ENCODE peak calls at places on chromosomes 16 and 17, in nine cellular contexts. S is Peyer's patch, T is AG04450, L is mucosa of descending colon, N is heart right ventricle, R is psoas muscle, I is stomach, W is body of pancreas, H is uterus. K is an unnamed sample.

GRCh38 chr17:51397361-51398127 is 137.2 kb downstream of the UTP18 start:
- DNase-seq in W (no peak), T (no peak), I (no peak), H (no peak), L (no peak), S (no peak), N (no peak), R (no peak), K (peak)

GRCh38 chr17:54919456-54919855 is 18.8 kb downstream of the TOM1L1 start:
- DNase-seq in T (no peak), R (no peak), S (no peak), I (no peak), N (no peak), W (no peak), L (no peak), H (no peak), K (no peak)

GRCh38 chr17:63635787-63636186 is 13.6 kb downstream of the MAP3K3 start:
- DNase-seq in S (no peak), N (no peak), W (no peak), L (no peak), H (no peak), I (no peak), T (no peak), R (no peak), K (no peak)

GRCh38 chr17:63173903-63174302 is 207.9 kb downstream of the TANC2 start:
- DNase-seq in T (no peak), W (no peak), N (no peak), I (no peak), S (no peak), R (no peak), L (no peak), H (no peak), K (no peak)

GRCh38 chr17:550776-551175 is 163.9 kb downstream of the VPS53 start:
- DNase-seq in L (no peak), H (no peak), R (no peak), T (no peak), I (no peak), W (no peak), S (no peak), N (no peak), K (peak)

GRCh38 chr17:75060434-75061054 is 13.5 kb downstream of the KCTD2 start:
- DNase-seq in N (no peak), H (no peak), L (no peak), I (no peak), R (peak), W (no peak), T (no peak), S (no peak), K (no peak)

GRCh38 chr17:75559958-75560533 is 27.6 kb upstream of the MYO15B start:
- DNase-seq in N (no peak), R (no peak), L (no peak), S (no peak), T (no peak), W (no peak), H (no peak), I (no peak), K (no peak)

GRCh38 chr17:78676415-78677302 is 99.5 kb upstream of the DNAH17 start:
- DNase-seq in L (no peak), W (no peak), I (no peak), T (no peak), N (no peak), H (no peak), S (no peak), R (no peak), K (no peak)

GRCh38 chr17:33241390-33241789 is 51.7 kb downstream of the ASIC2 start:
- DNase-seq in W (no peak), N (no peak), S (no peak), L (no peak), T (no peak), R (no peak), I (no peak), H (no peak), K (peak)

GRCh38 chr16:72722552-72722951 is 325.4 kb downstream of the ZFHX3 start:
- DNase-seq in S (no peak), W (no peak), L (no peak), H (no peak), N (no peak), R (no peak), T (no peak), I (no peak), K (no peak)

GRCh38 chr17:82107341-82107860 is 9.4 kb upstream of the FASN start:
- DNase-seq in N (no peak), S (no peak), T (no peak), I (no peak), L (peak), H (peak), R (no peak), W (no peak), K (no peak)

GRCh38 chr16:63613701-63614100 is 1508.2 kb downstream of the CDH11 start:
- DNase-seq in R (no peak), H (no peak), I (no peak), W (no peak), L (no peak), S (no peak), N (no peak), T (no peak), K (peak)

GRCh38 chr16:88561485-88562369 is 8.5 kb upstream of the ZC3H18 start:
- DNase-seq in I (peak), L (no peak), R (peak), H (peak), S (peak), T (peak), W (peak), N (peak), K (peak)

GRCh38 chr17:78233678-78234077 is 2.2 kb downstream of the TMEM235 start:
- DNase-seq in T (no peak), S (no peak), R (no peak), I (no peak), N (no peak), H (no peak), W (no peak), L (no peak), K (no peak)

GRCh38 chr17:74361613-74362391 is at the start of gene BTBD17:
- DNase-seq in S (peak), I (peak), W (peak), N (peak), T (no peak), H (peak), R (peak), L (no peak), K (peak)

GRCh38 chr17:78342438-78343098 is 17.3 kb downstream of the SOCS3 start:
- DNase-seq in T (no peak), S (peak), H (peak), W (no peak), L (peak), N (peak), R (peak), I (no peak), K (peak)

GRCh38 chr17:75918112-75918445 is 13.4 kb upstream of the MRPL38 start:
- DNase-seq in W (no peak), T (no peak), N (no peak), H (no peak), S (no peak), I (no peak), L (no peak), R (no peak), K (no peak)

GRCh38 chr17:18960241-18960665 is 8.3 kb downstream of the SLC5A10 start:
- DNase-seq in L (peak), H (no peak), N (no peak), W (no peak), R (no peak), S (no peak), I (no peak), T (no peak), K (no peak)

GRCh38 chr17:28567604-28568003 is 3.7 kb downstream of the PIGS start:
- DNase-seq in R (no peak), I (no peak), S (no peak), H (no peak), L (no peak), W (no peak), N (no peak), T (no peak), K (no peak)

GRCh38 chr17:46191332-46192210 is 1.7 kb downstream of the KANSL1 start:
- DNase-seq in S (no peak), L (no peak), N (no peak), H (no peak), R (no peak), T (no peak), W (no peak), I (no peak), K (peak)

GRCh38 chr17:73371285-73371684 is 59.5 kb upstream of the CDC42EP4 start:
- DNase-seq in N (no peak), R (no peak), T (peak), L (no peak), I (no peak), S (no peak), W (no peak), H (no peak), K (peak)

GRCh38 chr17:49898547-49899490 is 51.0 kb upstream of the TAC4 start:
- DNase-seq in S (no peak), N (no peak), W (no peak), I (no peak), T (no peak), R (no peak), L (no peak), H (no peak), K (peak)

GRCh38 chr17:72438783-72439182 is 318.0 kb downstream of the SOX9 start:
- DNase-seq in L (no peak), S (no peak), R (no peak), T (no peak), I (no peak), W (no peak), H (no peak), N (no peak), K (no peak)

GRCh38 chr17:50426814-50427787 is 1.1 kb downstream of the ACSF2 start:
- DNase-seq in S (no peak), I (peak), H (peak), N (peak), R (peak), L (no peak), T (no peak), W (no peak), K (peak)

GRCh38 chr17:35716897-35717839 is 14.3 kb upstream of the RASL10B start:
- DNase-seq in T (no peak), S (no peak), I (no peak), N (no peak), R (no peak), L (no peak), H (no peak), W (peak), K (peak)

GRCh38 chr16:81140930-81141780 is 45.0 kb upstream of the GCSH start:
- DNase-seq in S (no peak), L (no peak), T (no peak), N (no peak), H (no peak), W (no peak), I (no peak), R (no peak), K (no peak)

DNA sequence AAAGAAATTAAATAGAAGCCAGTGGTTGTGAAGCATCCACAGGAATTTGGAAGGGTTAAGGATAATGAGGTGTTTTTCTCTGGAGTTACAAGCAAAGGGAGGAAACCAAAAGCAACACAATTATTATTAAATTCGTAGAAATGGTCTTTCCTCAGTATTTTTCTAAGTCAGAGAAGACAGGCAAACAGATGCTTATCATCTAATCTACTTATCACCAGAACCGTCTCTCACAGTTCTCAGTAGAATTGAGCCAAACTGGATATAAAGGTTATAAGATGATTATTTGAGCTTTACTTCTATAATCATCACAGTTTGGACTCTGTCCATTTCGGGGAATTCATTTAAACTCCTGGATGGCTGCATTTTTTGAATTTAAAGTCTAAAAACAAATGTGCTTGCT is 244.9 kb downstream of the KCNJ2 start:
- DNase-seq in W (no peak), T (no peak), R (no peak), H (no peak), L (no peak), I (no peak), N (no peak), S (no peak), K (no peak)
- H3K4me3 ChIP-seq in W (no peak), T (no peak), R (no peak), H (no peak), L (no peak), I (no peak), N (no peak), S (no peak), K (no peak)

GRCh38 chr16:75622762-75623605 is at the start of gene ADAT1:
- DNase-seq in N (peak), I (peak), H (peak), S (peak), W (peak), L (peak), T (peak), R (peak), K (peak)
- TF ChIP-seq CTCF in N (no peak), I (no peak), H (peak), S (no peak), W (no peak), L (no peak), T (no peak), R (no peak), K (no peak)

DNA sequence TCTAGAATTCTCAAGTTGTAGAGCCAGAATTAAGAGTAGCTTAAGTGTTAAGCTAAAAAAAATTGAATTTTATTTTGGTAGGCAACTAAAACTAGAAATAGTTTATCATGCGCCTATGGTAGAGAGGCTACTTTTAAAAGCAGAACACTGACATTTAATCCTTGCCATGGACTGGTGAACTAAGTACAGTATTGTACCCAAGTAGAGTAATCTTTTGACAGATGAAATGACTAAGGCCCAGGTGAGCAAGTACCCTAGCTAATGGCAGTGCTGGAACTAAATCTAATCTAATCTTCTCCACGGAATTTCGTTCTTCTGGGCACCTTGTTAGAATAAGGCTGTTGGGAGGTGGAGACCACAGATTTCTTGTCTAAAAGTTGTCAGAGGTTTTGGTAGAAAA is 11.8 kb downstream of the RBL2 start:
- DNase-seq in T (no peak), W (no peak), I (no peak), S (no peak), H (no peak), L (no peak), N (no peak), R (no peak), K (no peak)
- H3K4me3 ChIP-seq in T (no peak), W (no peak), I (no peak), S (no peak), H (no peak), L (no peak), N (no peak), R (no peak), K (no peak)

GRCh38 chr16:2432286-2432685 is 3.0 kb downstream of the CCNF start:
- DNase-seq in H (no peak), N (no peak), I (no peak), R (no peak), W (no peak), S (no peak), T (no peak), L (no peak), K (no peak)

GRCh38 chr16:2428051-2428786 is 1.0 kb upstream of the CCNF start:
- DNase-seq in W (peak), N (peak), S (peak), T (no peak), I (peak), L (peak), H (peak), R (no peak), K (peak)

GRCh38 chr16:2428787-2429036 is 535 bp upstream of the CCNF start:
- DNase-seq in N (no peak), S (no peak), L (no peak), H (no peak), T (no peak), W (no peak), R (no peak), I (no peak), K (no peak)

GRCh38 chr16:2429037-2429770 is at the start of gene CCNF:
- DNase-seq in S (peak), W (peak), H (peak), N (peak), T (peak), R (peak), L (peak), I (peak), K (peak)

DNA sequence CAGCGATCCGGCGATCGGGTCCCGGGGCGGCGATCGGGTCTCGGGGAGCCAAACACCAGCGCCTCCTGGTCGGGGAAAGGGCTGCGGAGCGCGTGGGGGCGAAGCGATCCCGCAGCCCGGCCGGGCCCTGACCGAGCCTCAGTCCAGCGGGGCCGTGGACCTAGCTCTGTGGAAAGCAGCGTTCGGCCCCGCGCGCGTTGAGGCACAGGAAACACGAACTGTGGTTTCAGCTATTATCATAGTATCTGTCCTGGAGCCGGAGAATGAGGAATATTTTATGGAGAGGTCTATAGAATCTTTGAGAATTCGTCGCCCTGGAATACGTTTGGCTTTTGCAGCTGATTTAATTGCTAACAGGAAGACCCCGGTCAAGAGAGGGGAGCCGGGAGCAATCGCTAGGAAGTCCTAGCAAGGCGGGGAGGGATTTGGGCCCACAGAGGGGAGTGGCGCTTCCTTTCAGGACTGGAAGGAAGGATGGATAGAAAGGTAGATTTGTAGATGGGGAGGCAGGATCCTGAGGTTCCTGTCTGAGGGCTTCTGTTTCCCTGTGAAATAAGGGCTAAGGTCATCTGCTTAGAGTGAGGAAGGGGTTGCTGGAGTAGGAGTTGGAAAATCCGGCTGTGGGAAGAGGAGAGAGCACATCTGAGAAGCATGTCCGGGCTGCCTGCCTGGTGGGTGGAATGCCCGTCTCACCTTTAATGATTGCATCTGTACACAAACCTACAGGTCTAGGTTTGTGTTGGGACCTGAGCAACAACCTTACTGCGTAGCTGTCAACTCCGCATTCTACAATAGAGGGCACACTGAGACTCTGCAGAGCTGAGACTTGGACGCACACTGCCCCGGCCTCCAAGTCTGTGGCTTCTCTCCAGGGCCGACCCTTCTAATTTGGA is 770 bp downstream of the CCNF start:
- DNase-seq in W (no peak), N (no peak), H (no peak), T (no peak), R (no peak), S (no peak), I (no peak), L (no peak), K (peak)
- TF ChIP-seq CTCF in W (peak), N (no peak), H (no peak), T (peak), R (no peak), S (no peak), I (no peak), L (no peak), K (no peak)

GRCh38 chr16:70432800-70433455 is 6.0 kb downstream of the ST3GAL2 start:
- DNase-seq in N (no peak), T (no peak), R (no peak), W (no peak), S (peak), I (no peak), L (no peak), H (no peak), K (peak)

GRCh38 chr16:70437017-70437581 is 1.8 kb downstream of the ST3GAL2 start:
- DNase-seq in L (no peak), S (no peak), I (no peak), N (no peak), T (peak), W (no peak), R (no peak), H (peak), K (peak)

GRCh38 chr16:70432304-70432799 is 6.5 kb downstream of the ST3GAL2 start:
- DNase-seq in L (no peak), I (no peak), T (no peak), H (no peak), R (no peak), N (no peak), W (no peak), S (no peak), K (no peak)

GRCh38 chr16:70433456-70434103 is 5.3 kb downstream of the ST3GAL2 start:
- DNase-seq in T (no peak), S (no peak), R (peak), N (peak), W (no peak), H (peak), I (no peak), L (no peak), K (peak)

GRCh38 chr16:70434489-70435260 is 4.2 kb downstream of the ST3GAL2 start:
- DNase-seq in L (no peak), H (no peak), T (no peak), I (no peak), N (no peak), W (no peak), S (no peak), R (no peak), K (no peak)
- H3K4me3 ChIP-seq in L (no peak), H (no peak), T (no peak), I (no peak), N (no peak), W (no peak), S (no peak), R (no peak), K (no peak)

GRCh38 chr16:70467113-70467512 is 12.7 kb downstream of the FCSK start:
- DNase-seq in L (no peak), H (no peak), I (no peak), W (no peak), T (no peak), S (no peak), N (no peak), R (no peak), K (no peak)
- TF ChIP-seq CTCF in L (no peak), H (no peak), I (no peak), W (no peak), T (no peak), S (no peak), N (no peak), R (no peak), K (no peak)

GRCh38 chr17:67675481-67675880 is 42.3 kb upstream of the NOL11 start:
- DNase-seq in L (no peak), I (no peak), S (no peak), N (peak), H (no peak), T (no peak), W (no peak), R (no peak), K (no peak)

GRCh38 chr17:67679225-67679624 is 38.5 kb upstream of the NOL11 start:
- DNase-seq in S (no peak), W (no peak), R (no peak), H (no peak), N (no peak), I (no peak), T (no peak), L (no peak), K (no peak)

GRCh38 chr17:67680445-67681224 is 37.1 kb upstream of the NOL11 start:
- DNase-seq in H (no peak), T (no peak), N (no peak), I (no peak), L (no peak), R (no peak), W (no peak), S (no peak), K (no peak)

GRCh38 chr17:67682196-67682595 is 35.5 kb upstream of the NOL11 start:
- DNase-seq in L (no peak), S (no peak), W (peak), R (no peak), I (peak), H (no peak), N (no peak), T (no peak), K (no peak)

DNA sequence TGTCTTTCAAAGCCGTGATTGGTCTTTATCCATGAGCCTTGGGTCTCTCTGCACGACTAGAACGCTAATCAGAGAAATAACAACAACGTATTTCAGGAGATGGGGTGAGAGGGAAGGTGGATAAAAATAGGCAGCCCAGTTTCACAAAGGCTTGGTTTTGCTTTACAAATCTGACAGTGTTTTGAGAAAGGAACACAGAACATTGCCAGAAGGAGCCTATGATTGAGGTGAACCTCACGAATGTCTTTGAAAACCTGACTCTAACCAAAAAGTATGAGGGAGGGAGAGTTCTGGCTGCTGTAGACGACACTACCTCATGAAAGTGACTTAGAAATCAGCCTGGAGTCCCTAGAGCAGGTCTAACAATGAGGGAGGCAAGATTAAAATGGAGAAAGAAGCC is 38.0 kb upstream of the NOL11 start:
- DNase-seq in S (no peak), H (no peak), I (no peak), T (no peak), L (no peak), W (no peak), N (no peak), R (no peak), K (no peak)
- H3K4me3 ChIP-seq in S (no peak), H (no peak), I (no peak), T (no peak), L (no peak), W (no peak), N (no peak), R (no peak), K (no peak)

GRCh38 chr17:41894791-41895331 is 23.9 kb downstream of the ACLY start:
- DNase-seq in R (peak), T (peak), I (no peak), W (no peak), N (no peak), S (no peak), L (no peak), H (peak), K (peak)
- TF ChIP-seq CTCF in R (no peak), T (no peak), I (no peak), W (no peak), N (no peak), S (no peak), L (no peak), H (no peak), K (no peak)

K was measured in cardiac fibroblast.